ENCODE peak calls at places on chromosomes 3 and 15, in six cellular contexts. O, N, J, Q, F and G are unnamed samples.

GRCh38 chr3:108239082-108239481 is 16.9 kb upstream of the IFT57 start:
- DNase-seq in O (no peak), J (no peak), Q (no peak), N (no peak), F (no peak), G (no peak)

GRCh38 chr15:67915374-67916050 is 75.7 kb upstream of the RNU6-1 start:
- DNase-seq in O (no peak), Q (peak), J (no peak), F (no peak), N (no peak), G (no peak)

GRCh38 chr3:75260-75659 is 121.3 kb upstream of the CHL1 start:
- DNase-seq in Q (no peak), N (peak), O (no peak), J (no peak), F (no peak), G (no peak)

GRCh38 chr3:99648091-99648490 is 9.7 kb downstream of the COL8A1 start:
- DNase-seq in N (peak), J (no peak), Q (no peak), F (peak), O (no peak), G (no peak)

GRCh38 chr3:46673151-46674030 is 20.1 kb downstream of the ALS2CL start:
- DNase-seq in J (no peak), N (no peak), Q (no peak), O (no peak), F (no peak), G (no peak)

GRCh38 chr15:98671060-98672008 is 23.0 kb downstream of the IGF1R start:
- DNase-seq in Q (no peak), F (peak), O (no peak), J (no peak), N (peak), G (no peak)

GRCh38 chr3:41652931-41653330 is 309.0 kb downstream of the ULK4 start:
- DNase-seq in J (no peak), Q (no peak), O (no peak), F (peak), N (no peak), G (no peak)

GRCh38 chr15:46452297-46452820 is 817.5 kb downstream of the SQOR start:
- DNase-seq in Q (no peak), N (no peak), F (no peak), J (no peak), O (no peak), G (no peak)

GRCh38 chr3:107740992-107741896 is 218.5 kb downstream of the BBX start:
- DNase-seq in Q (peak), N (peak), O (no peak), J (no peak), F (peak), G (peak)